ENCODE peak calls at places on chromosomes 5 and 9, in seven cellular contexts. N is stimulated activated CD4-positive, alpha-beta T cell treated with anti-CD3 and anti-CD28 coated beads, Interleukin-1b, Interleukin-23, amount 100 ng/mL, for 24 hours; Q is breast epithelium; O is natural killer cell treated with Interleukin-12 subunit alpha and Interleukin-12 subunit beta and Interleukin-15 and Interleukin-18, amount 100 ng/mL, for 72 hours; J is left ventricle myocardium superior; T is activated CD4-positive, alpha-beta T cell treated with anti-CD3 and anti-CD28 coated beads for 24 hours; U is NCI-H1092. G is an unnamed sample.

GRCh38 chr9:3863114-3863528 is 337.3 kb upstream of the RFX3 start:
- DNase-seq in N (no peak), Q (no peak), O (no peak), J (no peak), T (no peak), U (no peak), G (peak; percentile 64)

GRCh38 chr5:65076251-65076869 is 307.6 kb downstream of the CWC27 start:
- DNase-seq in N (no peak), Q (no peak), O (peak; percentile 71), J (peak; percentile 40), T (peak; percentile 36), U (no peak), G (no peak)

GRCh38 chr5:166991586-166991985 is 1299.9 kb upstream of the WWC1 start:
- DNase-seq in N (no peak), Q (no peak), O (no peak), J (no peak), T (no peak), U (no peak), G (no peak)

GRCh38 chr9:68672215-68672614 is 32.8 kb upstream of the PIP5K1B start:
- DNase-seq in N (no peak), Q (no peak), O (no peak), J (no peak), T (no peak), U (no peak), G (no peak)

GRCh38 chr5:80871541-80871961 is 88.6 kb upstream of the RASGRF2 start:
- DNase-seq in N (no peak), Q (no peak), O (no peak), J (no peak), T (peak; percentile 10), U (no peak), G (no peak)

GRCh38 chr9:130689937-130690700 is 3.5 kb upstream of the EXOSC2 start:
- DNase-seq in N (no peak), Q (no peak), O (no peak), J (no peak), T (no peak), U (peak; percentile 19), G (no peak)

GRCh38 chr9:18238254-18238653 is 235.7 kb upstream of the ADAMTSL1 start:
- DNase-seq in N (no peak), Q (no peak), O (no peak), J (no peak), T (no peak), U (no peak), G (no peak)

GRCh38 chr5:179901462-179901861 is 6.2 kb downstream of the TBC1D9B start:
- DNase-seq in N (no peak), Q (no peak), O (no peak), J (no peak), T (no peak), U (no peak), G (no peak)

GRCh38 chr5:672329-673139 is 20.6 kb downstream of the TPPP start:
- DNase-seq in N (no peak), Q (peak; percentile 95), O (no peak), J (peak; percentile 88), T (no peak), U (peak; percentile 82), G (peak; percentile 85)

GRCh38 chr9:136348691-136349090 is 14.9 kb downstream of the DNLZ start:
- DNase-seq in N (no peak), Q (no peak), O (no peak), J (no peak), T (no peak), U (no peak), G (no peak)